ENCODE peak calls at places on chromosomes 5 and 9, in nine cellular contexts. P is thyroid gland; S is CD4-positive, alpha-beta T cell; B is fibroblast of lung; G is right atrium auricular region; T is astrocyte of the spinal cord; J is PC-3; L is cardiac fibroblast; K is astrocyte of the cerebellum. Z is an unnamed sample.

GRCh38 chr5:37005252-37005651 is 128.7 kb downstream of the NIPBL start:
- DNase-seq in P (no peak), S (no peak), B (peak), G (no peak), T (peak), J (peak), L (peak), K (peak), Z (no peak)

GRCh38 chr5:171907731-171908343 is 98.6 kb downstream of the FBXW11 start:
- DNase-seq in P (peak), S (peak), B (peak), G (no peak), T (peak), J (peak), L (peak), K (peak), Z (peak)

GRCh38 chr9:111621895-111622480 is 9.1 kb upstream of the DNAJC25 start:
- DNase-seq in P (peak), S (no peak), B (peak), G (no peak), T (peak), J (peak), L (peak), K (no peak), Z (no peak)

GRCh38 chr5:59745422-59745863 is 148.1 kb downstream of the PDE4D start:
- DNase-seq in P (no peak), S (no peak), B (peak), G (peak), T (peak), J (peak), L (peak), K (peak), Z (no peak)

GRCh38 chr9:110148384-110148783 is 59.6 kb downstream of the C9orf152 start:
- DNase-seq in P (no peak), S (no peak), B (no peak), G (no peak), T (peak), J (no peak), L (peak), K (no peak), Z (no peak)

GRCh38 chr5:147452137-147452838 is 57.6 kb downstream of the DPYSL3 start:
- DNase-seq in P (no peak), S (no peak), B (no peak), G (no peak), T (peak), J (no peak), L (no peak), K (no peak), Z (no peak)

GRCh38 chr5:36692791-36693763 is 86.7 kb downstream of the SLC1A3 start:
- DNase-seq in P (peak), S (peak), B (peak), G (peak), T (peak), J (peak), L (peak), K (peak), Z (no peak)

GRCh38 chr9:78383130-78383529 is 86.2 kb downstream of the PSAT1 start:
- DNase-seq in P (no peak), S (no peak), B (peak), G (no peak), T (peak), J (peak), L (peak), K (no peak), Z (no peak)

GRCh38 chr5:133844836-133845235 is 123.6 kb downstream of the C5orf15 start:
- DNase-seq in P (no peak), S (no peak), B (no peak), G (no peak), T (no peak), J (no peak), L (no peak), K (no peak), Z (no peak)

GRCh38 chr5:154972476-154973080 is 31.7 kb downstream of the MRPL22 start:
- DNase-seq in P (no peak), S (no peak), B (peak), G (no peak), T (peak), J (peak), L (peak), K (no peak), Z (no peak)
- TF ChIP-seq CTCF in P (no peak), S (no peak), B (peak), G (peak), T (peak), J (peak), L (peak), K (peak), Z (peak)

GRCh38 chr9:99335280-99335679 is 113.2 kb downstream of the SEC61B start:
- DNase-seq in P (no peak), S (no peak), B (no peak), G (no peak), T (no peak), J (no peak), L (no peak), K (no peak), Z (no peak)

GRCh38 chr9:99340281-99340680 is 118.2 kb downstream of the SEC61B start:
- DNase-seq in P (no peak), S (no peak), B (peak), G (no peak), T (peak), J (peak), L (no peak), K (no peak), Z (no peak)

GRCh38 chr9:99336005-99336404 is 113.9 kb downstream of the SEC61B start:
- DNase-seq in P (no peak), S (no peak), B (no peak), G (no peak), T (no peak), J (no peak), L (no peak), K (no peak), Z (no peak)

GRCh38 chr9:99341686-99342085 is 119.6 kb downstream of the SEC61B start:
- DNase-seq in P (no peak), S (no peak), B (no peak), G (no peak), T (no peak), J (no peak), L (no peak), K (no peak), Z (no peak)

GRCh38 chr9:99336531-99336930 is 114.4 kb downstream of the SEC61B start:
- DNase-seq in P (no peak), S (no peak), B (no peak), G (no peak), T (no peak), J (no peak), L (no peak), K (no peak), Z (no peak)
- TF ChIP-seq CTCF in P (no peak), S (no peak), B (no peak), G (no peak), T (no peak), J (no peak), L (no peak), K (no peak), Z (no peak)

GRCh38 chr5:175796536-175797499 is 74.6 kb upstream of the CPLX2 start:
- DNase-seq in P (peak), S (peak), B (peak), G (no peak), T (peak), J (peak), L (peak), K (peak), Z (peak)
- TF ChIP-seq CTCF in P (no peak), S (no peak), B (no peak), G (peak), T (no peak), J (no peak), L (no peak), K (no peak), Z (no peak)

GRCh38 chr9:93536874-93537273 is 39.5 kb upstream of the PHF2 start:
- DNase-seq in P (no peak), S (no peak), B (no peak), G (no peak), T (no peak), J (no peak), L (no peak), K (no peak), Z (peak)
- TF ChIP-seq CTCF in P (no peak), S (no peak), B (no peak), G (no peak), T (no peak), J (no peak), L (no peak), K (no peak), Z (peak)

GRCh38 chr5:65075623-65076250 is 307.0 kb downstream of the CWC27 start:
- DNase-seq in P (no peak), S (no peak), B (no peak), G (no peak), T (no peak), J (no peak), L (no peak), K (no peak), Z (no peak)

GRCh38 chr5:65072836-65073620 is 304.3 kb downstream of the CWC27 start:
- DNase-seq in P (no peak), S (no peak), B (no peak), G (no peak), T (peak), J (no peak), L (no peak), K (no peak), Z (no peak)

GRCh38 chr5:65077653-65078052 is 308.9 kb downstream of the CWC27 start:
- DNase-seq in P (no peak), S (no peak), B (no peak), G (no peak), T (no peak), J (no peak), L (no peak), K (no peak), Z (no peak)

GRCh38 chr5:65078331-65078730 is 309.6 kb downstream of the CWC27 start:
- DNase-seq in P (no peak), S (no peak), B (no peak), G (no peak), T (peak), J (no peak), L (no peak), K (no peak), Z (no peak)

GRCh38 chr5:65076251-65076869 is 307.6 kb downstream of the CWC27 start:
- DNase-seq in P (peak), S (peak), B (peak), G (peak), T (peak), J (peak), L (peak), K (no peak), Z (no peak)
- TF ChIP-seq CTCF in P (no peak), S (peak), B (peak), G (peak), T (no peak), J (peak), L (peak), K (peak), Z (peak)

GRCh38 chr5:99379187-99379586 is 450.4 kb upstream of the CHD1 start:
- DNase-seq in P (no peak), S (no peak), B (no peak), G (no peak), T (no peak), J (no peak), L (no peak), K (no peak), Z (no peak)
- TF ChIP-seq CTCF in P (no peak), S (no peak), B (no peak), G (no peak), T (no peak), J (no peak), L (no peak), K (no peak), Z (no peak)

GRCh38 chr5:151064916-151065499 is 15.8 kb downstream of the TNIP1 start:
- DNase-seq in P (no peak), S (no peak), B (no peak), G (no peak), T (no peak), J (no peak), L (no peak), K (no peak), Z (no peak)
- TF ChIP-seq CTCF in P (no peak), S (no peak), B (no peak), G (no peak), T (no peak), J (no peak), L (no peak), K (no peak), Z (no peak)

DNA sequence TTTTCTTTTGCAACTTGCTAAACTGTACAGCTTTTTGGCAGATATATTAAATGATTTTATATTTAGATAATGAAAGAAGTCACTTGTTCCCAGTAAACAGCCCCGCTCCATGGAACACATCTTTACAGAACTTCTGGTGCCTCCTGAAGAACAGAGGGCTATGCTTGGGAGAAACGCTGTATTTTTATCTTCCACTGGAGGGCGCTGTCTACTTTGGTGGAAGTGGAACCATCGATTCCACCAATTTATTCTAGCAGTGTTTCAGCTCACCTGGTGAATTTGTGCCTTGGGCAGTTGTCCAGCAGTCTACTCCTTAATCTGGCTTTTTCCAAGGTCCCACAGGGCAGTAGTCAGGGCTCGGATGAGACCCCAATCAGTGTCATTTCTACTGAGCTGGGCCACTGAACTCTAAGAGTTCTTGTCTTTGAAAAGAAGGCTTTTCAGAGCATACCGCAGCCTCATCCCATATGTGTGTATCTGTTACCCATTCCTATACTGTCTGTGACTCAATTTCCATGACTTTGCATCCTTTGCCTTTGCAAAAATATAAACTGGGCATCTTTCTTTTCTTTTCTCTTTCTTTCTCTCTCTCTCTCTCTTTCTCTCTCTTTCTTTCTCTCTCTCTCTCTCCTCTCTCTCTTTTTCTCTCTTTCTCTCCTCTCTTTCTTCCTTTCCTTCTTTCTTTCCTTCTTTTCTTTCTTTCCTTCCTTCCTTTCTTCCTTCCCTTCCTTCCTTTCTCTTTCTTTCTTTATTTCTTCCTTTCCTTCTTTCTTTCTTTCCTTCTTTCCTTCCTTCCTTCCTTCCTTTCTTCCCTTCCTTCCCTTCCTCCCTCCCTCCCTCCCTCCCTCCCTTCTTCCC is 138.5 kb upstream of the ZNF618 start:
- DNase-seq in P (peak), S (no peak), B (peak), G (no peak), T (peak), J (peak), L (peak), K (peak), Z (peak)
- TF ChIP-seq CTCF in P (peak), S (peak), B (peak), G (peak), T (peak), J (peak), L (peak), K (peak), Z (peak)

DNA sequence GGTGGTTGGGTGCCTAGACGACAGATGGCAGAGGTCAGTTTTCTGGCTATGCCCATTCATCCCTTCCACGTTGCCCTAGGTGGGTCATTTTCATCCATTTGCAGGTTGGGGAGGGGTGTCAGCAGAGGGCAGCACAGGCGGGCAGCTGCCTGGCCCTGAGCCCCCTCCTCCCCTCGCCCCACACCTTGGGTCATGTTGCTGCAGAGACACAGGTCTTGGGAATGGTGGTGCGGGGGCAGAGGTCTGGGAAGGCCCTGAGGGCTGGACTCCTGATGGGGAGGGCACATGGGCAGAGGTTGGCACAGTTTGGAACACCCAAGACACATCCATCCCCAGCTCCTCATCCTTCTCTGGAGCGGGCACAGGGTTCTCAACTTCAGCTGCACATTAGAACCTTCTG is 103.2 kb upstream of the LMX1B start:
- DNase-seq in P (no peak), S (no peak), B (no peak), G (no peak), T (no peak), J (no peak), L (no peak), K (no peak), Z (no peak)
- TF ChIP-seq CTCF in P (no peak), S (no peak), B (no peak), G (no peak), T (no peak), J (no peak), L (no peak), K (no peak), Z (no peak)

GRCh38 chr9:98357921-98358535 is 102.6 kb upstream of the TBC1D2 start:
- DNase-seq in P (peak), S (no peak), B (peak), G (no peak), T (peak), J (peak), L (peak), K (no peak), Z (peak)

GRCh38 chr9:98360176-98360708 is 104.8 kb upstream of the TBC1D2 start:
- DNase-seq in P (no peak), S (no peak), B (no peak), G (no peak), T (no peak), J (no peak), L (no peak), K (no peak), Z (no peak)

GRCh38 chr9:98356953-98357352 is 101.5 kb upstream of the TBC1D2 start:
- DNase-seq in P (no peak), S (no peak), B (peak), G (no peak), T (peak), J (peak), L (peak), K (no peak), Z (no peak)

GRCh38 chr9:98359569-98359968 is 104.1 kb upstream of the TBC1D2 start:
- DNase-seq in P (no peak), S (no peak), B (no peak), G (no peak), T (no peak), J (no peak), L (no peak), K (no peak), Z (no peak)

DNA sequence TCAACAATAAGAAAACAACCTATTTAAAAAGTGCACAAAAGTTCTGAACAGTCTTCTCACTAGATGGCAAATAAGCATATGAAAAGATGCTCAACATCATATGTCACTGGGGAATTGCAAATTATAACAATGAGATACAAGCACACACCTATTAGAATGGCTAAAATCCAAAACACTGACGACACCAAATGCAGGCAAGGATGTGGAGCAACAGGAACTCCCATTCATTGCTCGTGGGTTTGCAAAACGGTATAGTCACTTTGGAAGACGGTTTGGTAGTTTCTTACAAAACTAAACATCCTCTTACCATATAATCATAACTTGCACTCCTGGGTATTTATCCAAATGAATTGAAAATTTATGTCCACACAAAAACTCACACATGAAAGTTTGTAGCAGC is 100.9 kb upstream of the TBC1D2 start:
- DNase-seq in P (no peak), S (no peak), B (peak), G (no peak), T (no peak), J (no peak), L (peak), K (no peak), Z (no peak)
- TF ChIP-seq CTCF in P (no peak), S (no peak), B (no peak), G (no peak), T (no peak), J (no peak), L (no peak), K (no peak), Z (no peak)